ENCODE peak calls at places on chromosomes 11 and 22, in ten cellular contexts. W is astrocyte of the spinal cord; A is mucosa of descending colon; T is AG10803; P is RWPE1; C is dorsolateral prefrontal cortex; R is heart left ventricle; X is CD4-positive, alpha-beta T cell; F is fibroblast of lung; N is brain microvascular endothelial cell. L is an unnamed sample.

GRCh38 chr22:35892192-35892591 is 136.4 kb downstream of the RBFOX2 start:
- DNase-seq in W (peak), C (peak), N (peak), R (no peak), A (no peak), T (peak), F (peak), X (no peak), P (no peak), L (no peak)

GRCh38 chr11:83122050-83122449 is 34.9 kb upstream of the PCF11 start:
- DNase-seq in A (no peak), N (no peak), R (no peak), P (no peak), X (no peak), W (no peak), C (no peak), F (no peak), T (peak), L (no peak)

GRCh38 chr22:33393432-33393831 is 335.3 kb upstream of the SYN3 start:
- DNase-seq in W (no peak), F (no peak), C (no peak), T (no peak), N (no peak), R (no peak), X (no peak), A (no peak), P (no peak), L (no peak)

GRCh38 chr11:133500435-133500834 is 31.9 kb downstream of the OPCML start:
- DNase-seq in N (no peak), W (no peak), R (no peak), T (no peak), C (no peak), A (no peak), P (no peak), X (no peak), F (no peak), L (no peak)

GRCh38 chr11:64703048-64703447 is 19.9 kb downstream of the NRXN2 start:
- DNase-seq in X (no peak), R (no peak), C (no peak), P (no peak), N (no peak), F (no peak), T (no peak), A (no peak), W (no peak), L (no peak)

GRCh38 chr11:45677811-45678515 is 12.5 kb upstream of the CHST1 start:
- DNase-seq in P (no peak), N (no peak), X (no peak), A (no peak), W (no peak), C (no peak), T (no peak), R (no peak), F (no peak), L (no peak)

GRCh38 chr11:20589796-20590195 is 9.6 kb upstream of the SLC6A5 start:
- DNase-seq in N (no peak), P (no peak), X (no peak), F (no peak), T (no peak), C (no peak), R (no peak), A (no peak), W (no peak), L (no peak)

GRCh38 chr22:33083212-33083611 is 25.0 kb upstream of the SYN3 start:
- DNase-seq in C (no peak), R (no peak), A (no peak), P (no peak), F (no peak), W (no peak), X (no peak), T (no peak), N (no peak), L (no peak)

GRCh38 chr11:66068923-66069714 is 953 bp upstream of the PACS1 start:
- DNase-seq in P (no peak), N (peak), R (no peak), X (peak), A (no peak), C (peak), F (peak), W (peak), T (peak), L (peak)

GRCh38 chr11:131977854-131978253 is 607.4 kb downstream of the NTM start:
- DNase-seq in P (peak), C (no peak), A (no peak), X (no peak), W (peak), T (peak), F (peak), N (peak), R (no peak), L (no peak)

GRCh38 chr11:113048820-113049555 is 87.8 kb downstream of the NCAM1 start:
- DNase-seq in F (peak), W (peak), R (no peak), X (no peak), A (no peak), C (no peak), T (peak), P (peak), N (no peak), L (no peak)

GRCh38 chr11:19929655-19930054 is 217.0 kb downstream of the NAV2 start:
- DNase-seq in A (no peak), R (no peak), P (no peak), C (no peak), N (peak), F (peak), T (peak), W (peak), X (no peak), L (no peak)

GRCh38 chr11:43282607-43283440 is 29.0 kb upstream of the API5 start:
- DNase-seq in W (peak), F (peak), A (no peak), X (peak), P (peak), N (peak), T (peak), C (peak), R (peak), L (peak)

GRCh38 chr11:87878373-87878779 is 296.9 kb downstream of the RAB38 start:
- DNase-seq in N (peak), C (peak), W (peak), R (no peak), T (peak), A (no peak), P (peak), F (peak), X (no peak), L (no peak)

GRCh38 chr11:63534895-63535461 is 1.6 kb upstream of the PLAAT4 start:
- DNase-seq in X (no peak), W (no peak), N (no peak), R (no peak), T (no peak), F (no peak), P (no peak), C (no peak), A (no peak), L (peak)

GRCh38 chr22:36435516-36436415 is 45.7 kb downstream of the TXN2 start:
- DNase-seq in T (no peak), A (peak), X (peak), W (no peak), R (no peak), N (no peak), F (no peak), C (no peak), P (no peak), L (peak)

GRCh38 chr11:105538531-105538930 is 71.3 kb upstream of the GRIA4 start:
- DNase-seq in F (no peak), A (no peak), N (no peak), R (no peak), P (no peak), C (no peak), W (no peak), T (peak), X (no peak), L (no peak)

GRCh38 chr22:32079110-32080089 is 36.3 kb downstream of the SLC5A1 start:
- DNase-seq in C (no peak), N (peak), T (peak), X (no peak), A (no peak), F (peak), R (no peak), W (peak), P (peak), L (no peak)

GRCh38 chr22:21055880-21056319 is 10.2 kb downstream of the LRRC74B start:
- DNase-seq in C (no peak), R (no peak), T (no peak), N (no peak), A (no peak), P (no peak), W (no peak), F (no peak), X (no peak), L (no peak)

GRCh38 chr22:30423296-30423958 is 2.1 kb upstream of the MTFP1 start:
- DNase-seq in F (no peak), C (no peak), W (no peak), T (no peak), P (peak), N (no peak), R (no peak), X (no peak), A (peak), L (no peak)
- TF ChIP-seq CTCF in F (no peak), C (no peak), W (no peak), T (no peak), P (no peak), N (no peak), R (peak), X (no peak), A (no peak), L (no peak)

GRCh38 chr11:7165911-7166310 is 77.1 kb downstream of the RBMXL2 start:
- DNase-seq in A (no peak), P (no peak), R (no peak), C (no peak), W (no peak), N (no peak), T (no peak), X (no peak), F (no peak), L (no peak)

GRCh38 chr11:7168741-7168990 is 79.9 kb downstream of the RBMXL2 start:
- DNase-seq in N (no peak), A (no peak), R (no peak), T (no peak), P (no peak), X (no peak), W (no peak), C (no peak), F (no peak), L (no peak)

GRCh38 chr11:7170431-7170830 is 81.3 kb upstream of the SYT9 start:
- DNase-seq in N (no peak), P (no peak), X (no peak), A (no peak), W (no peak), T (no peak), F (no peak), R (no peak), C (no peak), L (no peak)

DNA sequence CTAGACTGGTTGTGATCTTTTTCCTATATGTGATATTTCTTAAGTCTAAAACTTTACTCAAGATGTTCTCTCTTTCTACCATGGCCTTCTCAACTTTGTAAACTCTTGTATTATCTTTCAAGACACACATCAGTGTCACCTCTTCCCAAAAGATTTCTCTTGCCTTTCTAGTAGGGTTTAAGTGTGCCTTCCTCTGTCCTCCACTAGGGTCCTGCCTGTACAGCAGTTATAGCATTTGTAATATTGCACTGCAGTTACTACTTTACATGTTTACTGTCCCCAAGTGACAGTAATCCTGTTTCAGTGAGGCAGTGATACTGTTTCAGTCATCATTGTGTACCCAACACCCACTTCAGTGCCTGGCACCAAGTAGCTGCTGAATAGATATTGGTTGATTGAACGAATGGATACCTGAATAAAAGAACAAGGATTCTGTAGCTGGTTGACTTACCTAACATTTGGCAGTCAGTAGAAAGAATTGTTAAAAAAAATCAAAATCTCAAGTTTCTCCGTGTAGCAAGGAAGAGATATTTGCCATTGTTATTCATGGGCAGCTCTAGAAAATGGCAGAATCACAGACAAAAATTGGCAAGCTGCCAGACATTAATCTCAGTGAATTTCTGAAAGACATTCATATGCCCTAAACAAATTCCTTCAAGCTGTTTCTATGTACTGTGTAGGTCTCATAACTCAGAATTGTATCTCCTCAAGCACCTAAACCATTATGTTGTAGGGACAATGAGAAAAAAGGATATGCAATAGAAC is 79.4 kb downstream of the RBMXL2 start:
- DNase-seq in F (no peak), W (no peak), X (no peak), C (no peak), A (no peak), T (no peak), P (no peak), N (no peak), R (no peak), L (no peak)
- TF ChIP-seq CTCF in F (no peak), W (peak), X (no peak), C (no peak), A (no peak), T (no peak), P (no peak), N (peak), R (no peak), L (no peak)

GRCh38 chr11:16002942-16003341 is 353.4 kb downstream of the SOX6 start:
- DNase-seq in R (no peak), N (no peak), X (no peak), P (no peak), A (no peak), F (no peak), T (no peak), C (no peak), W (no peak), L (no peak)

GRCh38 chr11:16007514-16007913 is 348.8 kb downstream of the SOX6 start:
- DNase-seq in C (no peak), R (no peak), W (no peak), A (no peak), P (no peak), F (no peak), T (no peak), N (no peak), X (no peak), L (no peak)

GRCh38 chr11:16000065-16000464 is 356.3 kb downstream of the SOX6 start:
- DNase-seq in C (no peak), N (peak), W (peak), P (no peak), F (peak), T (peak), R (no peak), X (no peak), A (no peak), L (no peak)

GRCh38 chr11:16001044-16001568 is 355.2 kb downstream of the SOX6 start:
- DNase-seq in C (no peak), N (no peak), P (no peak), R (no peak), F (no peak), A (no peak), W (no peak), T (no peak), X (no peak), L (no peak)

DNA sequence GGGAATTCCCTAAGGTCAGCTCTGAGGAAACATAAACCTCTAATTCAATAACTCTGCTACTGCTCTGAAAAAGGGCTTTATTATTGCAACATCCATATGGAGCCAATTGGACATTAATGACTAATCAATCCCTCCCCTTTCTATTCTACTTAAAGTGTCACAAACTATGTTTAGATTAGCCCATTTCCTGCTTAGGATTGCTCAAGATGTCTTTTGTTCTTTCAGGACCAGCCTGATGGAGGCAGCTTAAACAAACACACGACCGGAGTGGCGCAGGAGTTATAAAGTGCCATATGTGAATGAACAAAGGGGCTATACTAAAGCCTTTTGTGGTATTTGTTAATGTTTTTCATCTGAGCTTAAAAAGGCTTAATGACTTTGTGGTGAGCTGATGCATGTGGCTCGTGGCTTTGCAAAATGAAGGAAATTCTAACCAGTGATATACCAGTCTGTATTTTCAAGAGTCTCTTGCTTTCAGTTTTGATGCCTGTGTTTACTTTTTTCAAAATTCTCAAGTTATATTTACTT is 354.4 kb downstream of the SOX6 start:
- DNase-seq in X (no peak), T (peak), F (peak), W (peak), P (peak), C (no peak), A (peak), R (no peak), N (peak), L (no peak)
- TF ChIP-seq CTCF in X (no peak), T (peak), F (no peak), W (no peak), P (no peak), C (no peak), A (no peak), R (no peak), N (peak), L (no peak)

GRCh38 chr22:38843201-38843715 is 570 bp downstream of the NPTXR start:
- DNase-seq in F (peak), N (peak), A (no peak), C (no peak), R (peak), W (peak), T (peak), P (peak), X (peak), L (peak)
- TF ChIP-seq CTCF in F (peak), N (peak), A (no peak), C (peak), R (peak), W (peak), T (peak), P (peak), X (no peak), L (no peak)

L was measured in natural killer cell.